ENCODE peak calls at places on chromosomes 16 and 17, in six cellular contexts. V is stomach, P is heart right ventricle, Z is mammary epithelial cell, N is kidney epithelial cell, Y is H1. R is an unnamed sample.
A peak's percentile ranks its signal among the peaks of the same experiment; 100 is the strongest.

GRCh38 chr16:48834576-48834975 is 224.6 kb upstream of the N4BP1 start:
- DNase-seq in Z (no peak), N (no peak), Y (no peak), P (no peak), V (no peak), R (no peak)

GRCh38 chr16:3980311-3981111 is 100.0 kb upstream of the CREBBP start:
- DNase-seq in P (no peak), V (no peak), N (no peak), Z (no peak), Y (no peak), R (peak; percentile 51)

GRCh38 chr16:85047867-85048455 is 20.4 kb downstream of the KIAA0513 start:
- DNase-seq in N (no peak), Z (no peak), P (no peak), V (no peak), Y (no peak), R (no peak)

GRCh38 chr16:88790312-88791150 is 5.5 kb upstream of the PIEZO1 start:
- DNase-seq in Z (no peak), P (no peak), Y (no peak), N (no peak), V (peak; percentile 58), R (no peak)

GRCh38 chr17:36529121-36529520 is 5.5 kb downstream of the MYO19 start:
- DNase-seq in P (no peak), Y (no peak), Z (peak; percentile 68), V (no peak), N (no peak), R (peak; percentile 8)

GRCh38 chr17:76440722-76441362 is 12.1 kb downstream of the UBE2O start:
- DNase-seq in V (no peak), N (no peak), Z (no peak), Y (no peak), P (no peak), R (no peak)

GRCh38 chr16:61131447-61131846 is 904.8 kb downstream of the CDH8 start:
- DNase-seq in V (no peak), N (no peak), P (no peak), Z (no peak), Y (no peak), R (no peak)

GRCh38 chr17:50922107-50922506 is 56.0 kb upstream of the TOB1 start:
- DNase-seq in P (no peak), N (no peak), Z (peak; percentile 78), Y (no peak), V (no peak), R (no peak)

GRCh38 chr17:58305626-58306025 is 23.0 kb downstream of the TSPOAP1 start:
- DNase-seq in N (no peak), Z (no peak), V (peak; percentile 15), Y (no peak), P (no peak), R (no peak)

GRCh38 chr17:55926276-55926995 is 175.6 kb downstream of the PCTP start:
- DNase-seq in P (no peak), N (no peak), Z (no peak), Y (no peak), V (no peak), R (no peak)

GRCh38 chr17:80738406-80738805 is 193.8 kb downstream of the RPTOR start:
- DNase-seq in V (no peak), Z (no peak), Y (no peak), N (no peak), P (no peak), R (no peak)

GRCh38 chr17:31394544-31394943 is 3.1 kb downstream of the RAB11FIP4 start:
- DNase-seq in V (peak; percentile 53), Y (peak; percentile 53), Z (no peak), N (peak; percentile 37), P (peak; percentile 68), R (peak; percentile 4)

GRCh38 chr17:58913552-58913951 is 157.9 kb downstream of the PPM1E start:
- DNase-seq in V (no peak), Y (no peak), P (no peak), Z (no peak), N (no peak), R (no peak)

GRCh38 chr17:45003877-45004276 is 35.8 kb upstream of the C1QL1 start:
- DNase-seq in Z (no peak), N (no peak), Y (no peak), P (no peak), V (no peak), R (no peak)

GRCh38 chr17:44999433-44999832 is 31.3 kb upstream of the C1QL1 start:
- DNase-seq in V (no peak), N (no peak), Z (no peak), Y (no peak), P (no peak), R (no peak)

GRCh38 chr17:44998646-44999045 is 30.5 kb upstream of the C1QL1 start:
- DNase-seq in Y (no peak), Z (no peak), N (no peak), P (no peak), V (no peak), R (no peak)

GRCh38 chr17:45004388-45004787 is 36.3 kb upstream of the C1QL1 start:
- DNase-seq in P (no peak), Z (no peak), N (no peak), V (no peak), Y (no peak), R (no peak)

DNA sequence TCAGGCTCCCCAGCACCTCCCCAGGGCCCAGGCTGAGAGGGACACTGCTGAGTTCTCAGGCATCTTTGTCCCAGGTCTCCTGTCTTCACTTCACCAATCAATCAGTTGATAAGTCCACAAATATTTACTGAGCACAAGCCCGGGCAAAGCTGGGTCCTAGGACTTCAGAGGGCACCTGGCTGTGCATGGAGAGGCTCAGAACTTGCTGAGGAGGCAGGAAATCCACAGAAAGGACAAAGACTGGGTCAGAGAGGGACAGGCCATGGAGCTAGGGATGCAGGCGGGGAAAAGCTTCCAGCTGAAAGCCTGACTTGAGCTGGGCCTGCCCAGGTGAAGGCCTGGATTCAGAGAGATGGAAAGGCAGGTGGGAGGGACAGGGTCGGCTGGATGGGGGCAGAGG is 33.2 kb upstream of the C1QL1 start:
- DNase-seq in V (no peak), Y (no peak), Z (no peak), P (no peak), N (no peak), R (no peak)
- TF ChIP-seq CTCF in V (no peak), Y (no peak), Z (no peak), P (no peak), N (no peak), R (no peak)

DNA sequence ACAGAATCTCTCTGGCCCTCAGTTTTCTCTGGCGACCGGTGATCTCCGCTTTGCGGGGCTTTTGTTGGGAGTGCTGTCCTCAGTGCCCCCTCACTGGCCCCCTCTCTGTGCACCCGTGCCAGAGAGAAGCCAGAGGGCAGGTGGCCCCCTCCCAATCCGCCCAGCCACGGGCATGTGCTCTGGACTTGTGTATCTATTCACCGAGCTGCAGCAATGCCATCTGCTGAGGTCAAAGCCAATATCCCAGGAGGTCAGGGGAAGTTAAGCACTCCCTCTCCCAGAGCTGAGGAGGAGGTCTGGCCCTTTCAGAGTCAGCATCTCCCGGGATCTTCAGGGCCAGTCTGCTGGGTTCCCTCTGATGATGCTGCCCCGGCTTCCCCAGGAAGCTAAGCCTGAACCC is 5.1 kb downstream of the CACNG5 start:
- DNase-seq in Z (no peak), Y (no peak), P (no peak), V (no peak), N (no peak), R (no peak)
- H3K27me3 ChIP-seq in Z (peaks cover 14% of the 10 kb centered on the region), Y (peaks cover 9% of the 10 kb centered on the region), P (peaks cover 8% of the 10 kb centered on the region), V (peaks cover 68% of the 10 kb centered on the region), N (peaks cover 17% of the 10 kb centered on the region), R (peaks cover 13% of the 10 kb centered on the region)

DNA sequence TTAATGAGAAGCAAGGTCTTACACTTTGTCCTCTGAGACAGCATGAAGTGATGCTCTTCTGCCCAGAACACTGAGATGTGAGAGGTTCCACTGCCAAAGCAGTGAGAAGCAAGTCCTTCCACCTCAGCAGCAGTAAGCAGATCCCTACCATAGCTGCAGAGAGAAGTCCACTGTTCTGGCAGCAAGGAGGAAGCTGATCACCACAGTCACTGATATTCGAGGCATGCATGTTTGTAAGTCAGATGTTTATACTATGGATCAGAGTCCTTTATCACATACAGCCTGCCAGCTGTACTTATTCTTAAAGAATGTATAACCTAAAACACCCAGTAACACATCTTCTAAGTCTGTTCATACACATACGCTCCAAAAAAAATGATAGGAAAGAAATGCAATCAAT is 18.2 kb upstream of the METTL2A start:
- DNase-seq in Y (no peak), P (no peak), V (no peak), Z (no peak), N (no peak), R (no peak)
- H3K4me3 ChIP-seq in Y (no peak overlapping the region), P (no peak overlapping the region), V (no peak overlapping the region), Z (no peak overlapping the region), N (no peak overlapping the region), R (no peak overlapping the region)

GRCh38 chr16:58678716-58679115 is 5.9 kb downstream of the SLC38A7 start:
- DNase-seq in N (no peak), P (peak; percentile 52), Y (no peak), V (no peak), Z (peak; percentile 43), R (no peak)
- TF ChIP-seq CTCF in N (peak; percentile 40), P (peak; percentile 69), Y (no peak), V (no peak), Z (peak; percentile 29), R (no peak)

DNA sequence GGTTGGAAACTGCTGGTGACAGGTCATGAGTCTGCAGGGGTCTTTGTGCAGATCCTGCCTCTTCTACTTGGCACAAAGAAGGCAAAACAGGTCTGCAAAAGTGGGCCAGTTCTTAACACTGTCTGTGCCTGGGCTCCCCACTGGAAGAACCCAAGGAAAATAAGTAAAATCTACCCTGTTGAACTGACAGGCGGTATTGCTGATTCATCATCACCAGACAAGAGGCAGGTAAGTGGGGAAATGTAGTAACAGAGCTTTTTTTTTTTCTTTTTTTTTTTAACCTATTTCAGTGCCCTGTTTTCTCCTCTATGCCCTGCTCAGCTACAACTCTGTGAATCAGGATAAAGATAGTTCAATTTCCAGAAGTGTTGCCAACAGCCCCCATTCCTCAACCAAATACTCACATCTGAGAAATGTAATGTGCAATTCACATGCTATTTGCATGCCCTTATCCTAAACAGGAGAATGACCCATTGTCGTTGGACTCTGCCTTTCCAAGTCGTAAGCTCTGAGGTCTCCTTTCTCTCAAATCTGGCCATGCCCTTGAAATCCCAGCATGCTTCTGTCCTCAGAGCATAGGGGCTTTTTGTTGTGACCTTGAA is 237.0 kb downstream of the SOX9 start:
- DNase-seq in N (no peak), V (no peak), Z (peak; percentile 20), P (no peak), Y (no peak), R (no peak)
- H3K27me3 ChIP-seq in N (no peaks in the 10 kb centered on the region), V (no peaks in the 10 kb centered on the region), Z (no peaks in the 10 kb centered on the region), P (no peaks in the 10 kb centered on the region), Y (no peaks in the 10 kb centered on the region), R (no peaks in the 10 kb centered on the region)

GRCh38 chr17:74862108-74862901 is 2.6 kb upstream of the GRIN2C start:
- DNase-seq in V (peak; percentile 70), Z (no peak), Y (no peak), P (peak; percentile 67), N (no peak), R (no peak)
- H3K4me3 ChIP-seq in V (peak overlapping the region; percentile 29), Z (no peak overlapping the region), Y (no peak overlapping the region), P (no peak overlapping the region), N (no peak overlapping the region), R (no peak overlapping the region)

GRCh38 chr16:28553776-28554633 is at the start of gene SGF29:
- DNase-seq in Y (peak; percentile 56), Z (peak; percentile 86), P (peak; percentile 95), V (peak; percentile 95), N (peak; percentile 49), R (peak; percentile 42)
- TF ChIP-seq CTCF in Y (peak; percentile 34), Z (no peak), P (peak; percentile 57), V (peak; percentile 54), N (peak; percentile 21), R (peak; percentile 43)